ENCODE peak calls at places on chromosomes 16 and 17, in seven cellular contexts. Z is HFFc6, B is hippocampal formation, F is neural progenitor cell, T is A172, G is iPS DF 19.7, M is activated gamma-delta T cell treated with Interleukin-2 at 50 U/mL for 16 hours. P is an unnamed sample.

GRCh38 chr16:47142469-47143328 is 1.0 kb downstream of the NETO2 start:
- DNase-seq in T (peak), B (peak), F (peak), G (no peak), Z (peak), M (peak), P (peak)

GRCh38 chr17:68294617-68295016 is 3.3 kb downstream of the ARSG start:
- DNase-seq in G (no peak), B (no peak), M (no peak), T (no peak), Z (no peak), F (no peak), P (no peak)

GRCh38 chr17:76753061-76753961 is 15.4 kb downstream of the MFSD11 start:
- DNase-seq in T (no peak), B (no peak), G (no peak), Z (no peak), F (no peak), M (no peak), P (no peak)

GRCh38 chr16:58814348-58814801 is 80.3 kb upstream of the GOT2 start:
- DNase-seq in G (peak), T (peak), M (peak), B (peak), Z (peak), F (peak), P (peak)

GRCh38 chr16:67914758-67915622 is 16.7 kb downstream of the CTRL start:
- DNase-seq in F (no peak), B (no peak), G (no peak), Z (no peak), M (no peak), T (no peak), P (no peak)

GRCh38 chr16:117381-118365 is 20.8 kb downstream of the NPRL3 start:
- DNase-seq in F (peak), Z (peak), M (peak), B (no peak), T (peak), G (no peak), P (no peak)

GRCh38 chr17:28983286-28984240 is 22.3 kb downstream of the SEZ6 start:
- DNase-seq in B (peak), G (no peak), T (no peak), F (no peak), M (no peak), Z (no peak), P (no peak)

GRCh38 chr17:44930667-44931066 is 15.4 kb upstream of the GFAP start:
- DNase-seq in Z (no peak), M (no peak), G (no peak), B (no peak), T (no peak), F (no peak), P (no peak)

GRCh38 chr16:30876867-30877266 is 17.0 kb downstream of the BCL7C start:
- DNase-seq in T (no peak), G (no peak), F (peak), M (no peak), Z (no peak), B (no peak), P (no peak)

GRCh38 chr17:55418369-55419268 is 3.0 kb downstream of the MMD start:
- DNase-seq in F (no peak), M (no peak), T (no peak), Z (no peak), B (no peak), G (no peak), P (no peak)

GRCh38 chr16:19040400-19040799 is 27.0 kb upstream of the COQ7 start:
- DNase-seq in F (no peak), T (no peak), G (no peak), B (no peak), Z (no peak), M (no peak), P (no peak)

GRCh38 chr17:67998466-67998865 is 2.2 kb upstream of the C17orf58 start:
- DNase-seq in F (no peak), T (no peak), B (no peak), M (no peak), G (no peak), Z (no peak), P (no peak)

GRCh38 chr16:70682239-70683145 is 3.4 kb downstream of the MTSS2 start:
- DNase-seq in F (no peak), T (no peak), G (no peak), B (no peak), M (no peak), Z (no peak), P (no peak)

GRCh38 chr16:57537596-57538234 is 1.3 kb upstream of the CCDC102A start:
- DNase-seq in G (no peak), B (no peak), Z (no peak), T (no peak), F (no peak), M (no peak), P (no peak)

GRCh38 chr16:57758331-57759117 is 23.0 kb downstream of the KATNB1 start:
- DNase-seq in B (no peak), M (no peak), T (no peak), G (no peak), F (no peak), Z (no peak), P (no peak)

GRCh38 chr16:81280393-81280792 is 34.4 kb upstream of the GAN start:
- DNase-seq in M (no peak), Z (peak), B (no peak), F (no peak), T (peak), G (no peak), P (peak)

GRCh38 chr16:69424935-69425784 is 741 bp downstream of the CYB5B start:
- DNase-seq in T (no peak), Z (no peak), F (no peak), M (no peak), B (no peak), G (no peak), P (no peak)

GRCh38 chr17:20961551-20961950 is 81.3 kb downstream of the USP22 start:
- DNase-seq in T (no peak), M (no peak), G (no peak), B (no peak), F (no peak), Z (no peak), P (no peak)

GRCh38 chr16:28192811-28193529 is 18.8 kb downstream of the XPO6 start:
- DNase-seq in B (no peak), G (no peak), F (no peak), M (peak), T (no peak), Z (no peak), P (no peak)

GRCh38 chr17:52106070-52106469 is 52.4 kb downstream of the CA10 start:
- DNase-seq in T (no peak), G (no peak), Z (no peak), M (no peak), F (no peak), B (no peak), P (no peak)

GRCh38 chr16:47886631-47887415 is 269.0 kb downstream of the ABCC12 start:
- DNase-seq in Z (no peak), G (no peak), F (peak), T (no peak), B (no peak), M (no peak), P (no peak)

GRCh38 chr16:83336630-83337029 is 471.1 kb upstream of the HSBP1 start:
- DNase-seq in F (no peak), M (no peak), Z (peak), T (peak), B (no peak), G (no peak), P (peak)

GRCh38 chr17:59565171-59565958 is at the start of gene DHX40:
- DNase-seq in B (peak), Z (peak), G (peak), F (peak), M (peak), T (peak), P (peak)

GRCh38 chr17:10603889-10604288 is 53.2 kb downstream of the MYH3 start:
- DNase-seq in M (no peak), F (no peak), T (no peak), Z (no peak), B (no peak), G (no peak), P (no peak)

GRCh38 chr16:81996664-81997529 is 14.4 kb downstream of the SDR42E1 start:
- DNase-seq in T (peak), G (no peak), B (no peak), M (no peak), F (peak), Z (peak), P (peak)

GRCh38 chr17:65027305-65027704 is 29.2 kb downstream of the GNA13 start:
- DNase-seq in T (peak), F (peak), G (no peak), B (no peak), M (peak), Z (peak), P (peak)

GRCh38 chr17:29625037-29625750 is 2.5 kb upstream of the CORO6 start:
- DNase-seq in Z (no peak), F (peak), M (no peak), G (no peak), B (peak), T (peak), P (peak)

GRCh38 chr17:50683434-50684287 is 24.1 kb downstream of the ANKRD40 start:
- DNase-seq in G (no peak), F (no peak), T (no peak), B (no peak), M (no peak), Z (no peak), P (no peak)

GRCh38 chr16:71198408-71198807 is 32.1 kb downstream of the HYDIN start:
- DNase-seq in M (no peak), Z (no peak), G (no peak), F (no peak), B (no peak), T (no peak), P (no peak)

GRCh38 chr17:73691321-73691766 is 47.1 kb upstream of the SDK2 start:
- DNase-seq in Z (no peak), T (no peak), B (no peak), M (no peak), G (no peak), F (no peak), P (no peak)

GRCh38 chr16:74455619-74456289 is 34.5 kb upstream of the CLEC18B start:
- DNase-seq in Z (no peak), G (no peak), F (no peak), T (peak), B (no peak), M (no peak), P (peak)

GRCh38 chr16:4317471-4318170 is 1.8 kb downstream of the GLIS2 start:
- DNase-seq in G (no peak), T (peak), M (no peak), F (peak), B (no peak), Z (no peak), P (peak)

GRCh38 chr16:85393674-85394510 is 219.2 kb upstream of the GSE1 start:
- DNase-seq in T (no peak), G (no peak), Z (peak), B (no peak), M (peak), F (peak), P (no peak)

GRCh38 chr16:2473425-2473926 is 1.5 kb upstream of the TBC1D24 start:
- DNase-seq in T (no peak), F (peak), G (no peak), M (no peak), Z (no peak), B (no peak), P (no peak)

GRCh38 chr17:81294512-81295030 is 536 bp downstream of the SLC38A10 start:
- DNase-seq in F (peak), G (no peak), B (no peak), Z (no peak), T (no peak), M (no peak), P (no peak)

GRCh38 chr17:64289652-64290051 is 26.6 kb upstream of the TEX2 start:
- DNase-seq in M (no peak), T (no peak), B (no peak), Z (no peak), F (no peak), G (no peak), P (no peak)

GRCh38 chr17:14201595-14201994 is 35.1 kb downstream of the CDRT15 start:
- DNase-seq in Z (no peak), M (peak), G (no peak), F (no peak), B (no peak), T (no peak), P (no peak)

P was measured in astrocyte.